ENCODE peak calls at places on chromosomes 1 and 21, in four cellular contexts. S, D, I and U are unnamed samples.

GRCh38 chr1:90394247-90394646 is 322.9 kb downstream of the BARHL2 start:
- DNase-seq in D (no peak), I (no peak), S (no peak), U (no peak)

GRCh38 chr1:11342677-11343076 is 69.7 kb downstream of the UBIAD1 start:
- DNase-seq in I (no peak), D (no peak), S (no peak), U (no peak)

GRCh38 chr1:153507926-153508583 is 27.7 kb downstream of the S100A6 start:
- DNase-seq in I (no peak), D (no peak), S (no peak), U (no peak)

GRCh38 chr1:243996223-243996622 is 54.9 kb upstream of the ZBTB18 start:
- DNase-seq in I (no peak), S (no peak), D (no peak), U (no peak)

GRCh38 chr1:27652505-27652904 is 17.5 kb upstream of the FGR start:
- DNase-seq in S (no peak), I (no peak), D (no peak), U (no peak)

GRCh38 chr21:43740497-43741156 is 21.7 kb downstream of the PDXK start:
- DNase-seq in D (peak), S (no peak), I (no peak), U (peak)

GRCh38 chr1:24501371-24502167 is 1.1 kb upstream of the RCAN3 start:
- DNase-seq in D (peak), I (no peak), S (peak), U (no peak)

GRCh38 chr1:90834354-90835171 is 117.5 kb upstream of the BARHL2 start:
- DNase-seq in S (no peak), I (no peak), D (no peak), U (no peak)

GRCh38 chr1:221793439-221794078 is 51.7 kb upstream of the DUSP10 start:
- DNase-seq in S (no peak), D (no peak), I (peak), U (peak)

GRCh38 chr21:31687108-31687507 is 27.6 kb downstream of the SOD1 start:
- DNase-seq in S (no peak), I (no peak), D (no peak), U (no peak)

GRCh38 chr1:240152611-240153297 is 61.1 kb downstream of the FMN2 start:
- DNase-seq in D (peak), S (peak), I (no peak), U (peak)

GRCh38 chr1:244863491-244864252 is 671 bp downstream of the HNRNPU start:
- DNase-seq in S (no peak), D (no peak), I (no peak), U (no peak)

GRCh38 chr1:196933531-196934189 is 9.9 kb upstream of the CFHR2 start:
- DNase-seq in S (no peak), I (no peak), D (no peak), U (no peak)

GRCh38 chr1:18951818-18952391 is 4.6 kb downstream of the IFFO2 start:
- DNase-seq in D (no peak), I (peak), S (peak), U (no peak)

GRCh38 chr21:45536301-45537081 is 5.7 kb downstream of the SLC19A1 start:
- DNase-seq in S (no peak), D (no peak), I (no peak), U (no peak)

GRCh38 chr1:44791364-44791801 is 3.4 kb upstream of the BEST4 start:
- DNase-seq in D (no peak), S (no peak), I (no peak), U (no peak)

GRCh38 chr1:181778630-181779285 is 282.8 kb downstream of the ZNF648 start:
- DNase-seq in D (no peak), I (no peak), S (no peak), U (peak)

GRCh38 chr1:24683713-24684162 is 40.6 kb downstream of the SRRM1 start:
- DNase-seq in S (peak), I (no peak), D (peak), U (peak)

GRCh38 chr1:902023-902422 is 21.7 kb upstream of the SAMD11 start:
- DNase-seq in D (no peak), I (no peak), S (no peak), U (no peak)

GRCh38 chr1:91165033-91165654 is 143.3 kb upstream of the ZNF644 start:
- DNase-seq in I (peak), D (peak), S (peak), U (peak)

GRCh38 chr1:208153386-208153785 is 90.8 kb downstream of the PLXNA2 start:
- DNase-seq in I (no peak), D (no peak), S (no peak), U (no peak)

GRCh38 chr1:167720965-167721616 is 691 bp upstream of the MPZL1 start:
- DNase-seq in I (no peak), D (peak), S (peak), U (peak)

GRCh38 chr1:70718086-70718630 is 307.1 kb downstream of the CTH start:
- DNase-seq in D (peak), S (no peak), I (no peak), U (no peak)

GRCh38 chr1:223346311-223346710 is 17.7 kb downstream of the SUSD4 start:
- DNase-seq in I (no peak), S (no peak), D (no peak), U (no peak)

GRCh38 chr1:161407451-161407985 is 39.8 kb upstream of the CFAP126 start:
- DNase-seq in D (no peak), S (no peak), I (no peak), U (no peak)

GRCh38 chr1:223233410-223234163 is 90.5 kb upstream of the TLR5 start:
- DNase-seq in I (no peak), S (peak), D (peak), U (peak)

GRCh38 chr1:21308847-21309652 is 18.8 kb upstream of the ECE1 start:
- DNase-seq in S (no peak), D (no peak), I (no peak), U (peak)

GRCh38 chr1:202165942-202166843 is 5.8 kb upstream of the PTPN7 start:
- DNase-seq in D (no peak), S (no peak), I (no peak), U (no peak)

GRCh38 chr1:117641536-117641935 is 35.7 kb downstream of the TENT5C start:
- DNase-seq in S (no peak), D (no peak), I (no peak), U (no peak)

GRCh38 chr21:39051561-39051949 is 131.7 kb downstream of the PSMG1 start:
- DNase-seq in D (no peak), I (no peak), S (peak), U (peak)

GRCh38 chr1:50700226-50701020 is 259.6 kb downstream of the FAF1 start:
- DNase-seq in D (no peak), S (no peak), I (no peak), U (peak)

GRCh38 chr1:27349784-27350672 is 8.2 kb downstream of the SYTL1 start:
- DNase-seq in S (peak), I (no peak), D (peak), U (peak)

GRCh38 chr1:211783266-211783665 is 47.3 kb downstream of the LPGAT1 start:
- DNase-seq in I (no peak), D (no peak), S (no peak), U (no peak)

GRCh38 chr1:23854568-23854967 is 13.5 kb downstream of the FUCA1 start:
- DNase-seq in I (no peak), D (peak), S (no peak), U (no peak)

GRCh38 chr1:1573843-1574720 is 581 bp downstream of the SSU72 start:
- DNase-seq in D (peak), S (peak), I (no peak), U (peak)

DNA sequence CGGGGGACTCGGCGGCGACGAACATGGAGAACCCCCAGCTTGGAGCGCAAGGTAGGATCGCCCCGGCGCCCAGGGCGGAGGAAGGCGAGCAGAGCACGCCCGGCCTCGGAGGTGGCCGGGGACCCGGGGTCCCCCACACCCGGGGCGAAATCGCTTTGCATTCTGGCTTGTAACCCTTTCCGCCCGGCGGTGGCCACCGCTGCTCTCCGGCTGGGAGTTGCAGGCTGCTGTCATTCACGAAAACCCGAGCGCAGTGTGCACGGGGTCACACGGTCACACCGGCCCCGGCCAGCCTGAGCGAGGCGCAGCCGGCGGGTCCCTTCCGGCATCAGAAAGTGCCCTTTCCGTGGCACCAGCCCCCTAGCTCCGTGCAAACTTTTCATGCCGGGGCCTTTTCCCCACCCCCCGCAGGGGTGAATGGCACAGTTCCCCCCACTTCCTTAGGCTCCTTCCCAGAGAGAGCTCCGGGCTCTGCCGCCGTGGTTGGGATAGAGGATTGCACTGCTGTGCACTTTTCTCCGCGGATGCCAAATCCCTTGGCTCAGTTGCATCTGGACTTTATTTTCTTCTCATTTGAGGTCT is 779 bp downstream of the KAZN start:
- DNase-seq in D (peak), S (no peak), I (no peak), U (no peak)
- H3K4me3 ChIP-seq in D (peak), S (no peak), I (peak), U (peak)

GRCh38 chr21:33025471-33026298 is at the start of gene OLIG2:
- DNase-seq in S (no peak), D (no peak), I (no peak), U (no peak)

GRCh38 chr21:33024278-33025103 is 1.2 kb upstream of the OLIG2 start:
- DNase-seq in S (no peak), D (no peak), I (no peak), U (no peak)

GRCh38 chr21:33026299-33026858 is 644 bp downstream of the OLIG2 start:
- DNase-seq in D (no peak), S (no peak), I (no peak), U (no peak)

GRCh38 chr21:33023574-33024277 is 2.0 kb upstream of the OLIG2 start:
- DNase-seq in S (no peak), I (no peak), D (no peak), U (no peak)

GRCh38 chr21:33025106-33025470 is 647 bp upstream of the OLIG2 start:
- DNase-seq in D (no peak), I (no peak), S (no peak), U (no peak)
- H3K4me3 ChIP-seq in D (no peak), I (no peak), S (no peak), U (no peak)

GRCh38 chr21:28636988-28637691 is 355.5 kb downstream of the LTN1 start:
- DNase-seq in D (peak), S (peak), I (no peak), U (peak)

GRCh38 chr21:28627691-28628090 is 365.0 kb downstream of the LTN1 start:
- DNase-seq in S (no peak), I (no peak), D (no peak), U (no peak)

GRCh38 chr21:28633803-28634572 is 358.7 kb downstream of the LTN1 start:
- DNase-seq in D (peak), I (no peak), S (peak), U (peak)

GRCh38 chr21:28635541-28635940 is 357.1 kb downstream of the LTN1 start:
- DNase-seq in I (no peak), D (no peak), S (no peak), U (no peak)

DNA sequence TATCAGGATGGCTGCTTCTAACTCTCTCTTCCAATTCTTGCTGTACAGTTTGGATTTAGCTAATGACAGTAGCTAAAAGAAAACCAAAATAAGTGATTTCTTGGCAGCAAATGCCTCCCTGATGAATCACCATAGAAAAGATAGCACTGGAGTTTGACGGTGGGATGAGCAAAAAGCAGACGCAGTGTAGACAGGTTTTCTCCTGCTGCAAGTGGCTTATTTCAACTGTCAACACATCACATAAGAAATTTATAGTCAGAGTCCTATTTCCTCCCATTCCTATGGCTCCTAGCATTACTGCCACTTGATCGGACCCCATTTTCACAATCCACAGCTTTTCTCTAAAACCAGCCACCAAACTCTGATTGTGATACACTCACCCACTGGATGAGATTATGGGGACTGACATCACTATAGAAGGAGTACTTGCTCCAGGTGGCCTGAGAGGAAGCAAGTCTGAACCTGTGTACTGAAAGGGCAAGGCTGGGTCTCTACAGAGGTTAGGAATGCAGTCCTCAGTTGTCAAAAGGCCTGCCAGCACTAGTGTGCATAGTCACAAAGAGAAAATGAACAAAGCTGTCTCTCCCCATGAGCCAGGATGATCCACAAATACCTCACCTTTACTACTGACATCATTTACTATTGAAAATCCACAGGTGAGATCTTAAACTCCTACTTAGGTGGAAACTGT is 359.8 kb downstream of the LTN1 start:
- DNase-seq in D (peak), S (peak), I (no peak), U (peak)
- H3K4me3 ChIP-seq in D (peak), S (no peak), I (no peak), U (no peak)

DNA sequence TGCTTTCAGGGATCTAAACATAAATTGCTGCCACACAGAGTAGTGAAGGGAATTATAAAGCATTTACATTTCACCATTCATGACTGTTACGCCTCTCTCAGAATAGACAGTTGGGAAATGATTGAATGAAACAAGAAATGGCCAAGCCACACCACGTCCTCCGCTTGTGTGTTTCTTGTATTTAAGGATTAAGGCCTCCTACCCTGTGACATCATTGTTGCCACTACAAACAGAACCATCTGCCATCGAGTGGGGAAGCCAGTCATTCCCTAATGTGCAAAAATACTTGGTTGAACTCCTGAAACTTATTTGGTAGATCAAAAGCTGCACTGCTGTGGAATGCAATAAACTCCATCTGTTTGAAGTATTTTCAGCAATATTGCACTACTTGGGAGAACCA is 99.1 kb upstream of the C1orf105 start:
- DNase-seq in I (no peak), S (peak), D (peak), U (peak)
- H3K4me3 ChIP-seq in I (no peak), S (no peak), D (peak), U (no peak)

GRCh38 chr21:46661211-46661625 is 25.7 kb downstream of the PRMT2 start:
- DNase-seq in S (peak), I (no peak), D (peak), U (peak)
- H3K4me3 ChIP-seq in S (peak), I (no peak), D (peak), U (peak)